ENCODE peak calls at places on chromosome 12, in six cellular contexts. One of them, this sample, is unnamed.

GRCh38 chr12:96809522-96809921 is 97.5 kb upstream of the NEDD1 start:
- DNase-seq in mesenchymal stem cell: no peak
- DNase-seq in K562: no peak
- DNase-seq in HCT116: no peak
- DNase-seq in endothelial cell of umbilical vein: no peak
- DNase-seq in neuronal stem cell: no peak
- DNase-seq in this sample: peak; percentile 32

GRCh38 chr12:93638954-93639353 is 38.2 kb upstream of the CRADD start:
- DNase-seq in mesenchymal stem cell: peak; percentile 18
- DNase-seq in K562: no peak
- DNase-seq in HCT116: no peak
- DNase-seq in endothelial cell of umbilical vein: no peak
- DNase-seq in neuronal stem cell: no peak
- DNase-seq in this sample: no peak

GRCh38 chr12:70960484-70960883 is 39.9 kb upstream of the PTPRR start:
- DNase-seq in mesenchymal stem cell: no peak
- DNase-seq in K562: no peak
- DNase-seq in HCT116: no peak
- DNase-seq in endothelial cell of umbilical vein: no peak
- DNase-seq in neuronal stem cell: no peak
- DNase-seq in this sample: no peak

GRCh38 chr12:127485528-127485927 is 781.4 kb upstream of the TMEM132C start:
- DNase-seq in mesenchymal stem cell: peak; percentile 83
- DNase-seq in K562: no peak
- DNase-seq in HCT116: no peak
- DNase-seq in endothelial cell of umbilical vein: no peak
- DNase-seq in neuronal stem cell: no peak
- DNase-seq in this sample: peak; percentile 74

GRCh38 chr12:59626382-59626781 is 30.6 kb downstream of the SLC16A7 start:
- DNase-seq in mesenchymal stem cell: peak; percentile 29
- DNase-seq in K562: no peak
- DNase-seq in HCT116: no peak
- DNase-seq in endothelial cell of umbilical vein: peak; percentile 12
- DNase-seq in neuronal stem cell: no peak
- DNase-seq in this sample: no peak

GRCh38 chr12:91256471-91256870 is 73.9 kb upstream of the DCN start:
- DNase-seq in mesenchymal stem cell: no peak
- DNase-seq in K562: no peak
- DNase-seq in HCT116: no peak
- DNase-seq in endothelial cell of umbilical vein: no peak
- DNase-seq in neuronal stem cell: no peak
- DNase-seq in this sample: no peak

GRCh38 chr12:61750604-61751003 is 509.6 kb upstream of the USP15 start:
- DNase-seq in mesenchymal stem cell: peak; percentile 67
- DNase-seq in K562: no peak
- DNase-seq in HCT116: no peak
- DNase-seq in endothelial cell of umbilical vein: no peak
- DNase-seq in neuronal stem cell: no peak
- DNase-seq in this sample: no peak

GRCh38 chr12:27785882-27786570 is 6.0 kb upstream of the MANSC4 start:
- DNase-seq in mesenchymal stem cell: peak; percentile 89
- DNase-seq in K562: no peak
- DNase-seq in HCT116: no peak
- DNase-seq in endothelial cell of umbilical vein: peak; percentile 39
- DNase-seq in neuronal stem cell: no peak
- DNase-seq in this sample: no peak

GRCh38 chr12:113462880-113463745 is 8.6 kb downstream of the LHX5 start:
- DNase-seq in mesenchymal stem cell: no peak
- DNase-seq in K562: no peak
- DNase-seq in HCT116: no peak
- DNase-seq in endothelial cell of umbilical vein: no peak
- DNase-seq in neuronal stem cell: peak; percentile 11
- DNase-seq in this sample: no peak

GRCh38 chr12:19220205-19220604 is 90.7 kb downstream of the PLEKHA5 start:
- DNase-seq in mesenchymal stem cell: peak; percentile 73
- DNase-seq in K562: peak; percentile 6
- DNase-seq in HCT116: no peak
- DNase-seq in endothelial cell of umbilical vein: no peak
- DNase-seq in neuronal stem cell: no peak
- DNase-seq in this sample: no peak

GRCh38 chr12:74889073-74889472 is 320.6 kb downstream of the KCNC2 start:
- DNase-seq in mesenchymal stem cell: no peak
- DNase-seq in K562: no peak
- DNase-seq in HCT116: no peak
- DNase-seq in endothelial cell of umbilical vein: no peak
- DNase-seq in neuronal stem cell: no peak
- DNase-seq in this sample: no peak

GRCh38 chr12:121033625-121034349 is 5.3 kb downstream of the OASL start:
- DNase-seq in mesenchymal stem cell: peak; percentile 18
- DNase-seq in K562: no peak
- DNase-seq in HCT116: peak; percentile 39
- DNase-seq in endothelial cell of umbilical vein: no peak
- DNase-seq in neuronal stem cell: no peak
- DNase-seq in this sample: no peak

GRCh38 chr12:3662516-3662915 is 90.4 kb downstream of the CRACR2A start:
- DNase-seq in mesenchymal stem cell: peak; percentile 15
- DNase-seq in K562: no peak
- DNase-seq in HCT116: no peak
- DNase-seq in endothelial cell of umbilical vein: no peak
- DNase-seq in neuronal stem cell: no peak
- DNase-seq in this sample: no peak

GRCh38 chr12:67455236-67455635 is 186.1 kb downstream of the CAND1 start:
- DNase-seq in mesenchymal stem cell: no peak
- DNase-seq in K562: no peak
- DNase-seq in HCT116: no peak
- DNase-seq in endothelial cell of umbilical vein: no peak
- DNase-seq in neuronal stem cell: no peak
- DNase-seq in this sample: no peak

GRCh38 chr12:92988622-92989130 is 59.6 kb upstream of the EEA1 start:
- DNase-seq in mesenchymal stem cell: no peak
- DNase-seq in K562: no peak
- DNase-seq in HCT116: no peak
- DNase-seq in endothelial cell of umbilical vein: no peak
- DNase-seq in neuronal stem cell: no peak
- DNase-seq in this sample: no peak

GRCh38 chr12:112297188-112297587 is 85.0 kb downstream of the HECTD4 start:
- DNase-seq in mesenchymal stem cell: no peak
- DNase-seq in K562: no peak
- DNase-seq in HCT116: no peak
- DNase-seq in endothelial cell of umbilical vein: no peak
- DNase-seq in neuronal stem cell: no peak
- DNase-seq in this sample: no peak

GRCh38 chr12:107404981-107405380 is 280.6 kb upstream of the PWP1 start:
- DNase-seq in mesenchymal stem cell: peak; percentile 6
- DNase-seq in K562: peak; percentile 47
- DNase-seq in HCT116: peak; percentile 57
- DNase-seq in endothelial cell of umbilical vein: peak; percentile 14
- DNase-seq in neuronal stem cell: no peak
- DNase-seq in this sample: peak; percentile 36

GRCh38 chr12:131152587-131152986 is 198.9 kb downstream of the ADGRD1 start:
- DNase-seq in mesenchymal stem cell: no peak
- DNase-seq in K562: no peak
- DNase-seq in HCT116: no peak
- DNase-seq in endothelial cell of umbilical vein: no peak
- DNase-seq in neuronal stem cell: no peak
- DNase-seq in this sample: no peak

GRCh38 chr12:107593713-107594381 is 91.8 kb upstream of the PWP1 start:
- DNase-seq in mesenchymal stem cell: no peak
- DNase-seq in K562: peak; percentile 39
- DNase-seq in HCT116: no peak
- DNase-seq in endothelial cell of umbilical vein: no peak
- DNase-seq in neuronal stem cell: no peak
- DNase-seq in this sample: peak; percentile 74

GRCh38 chr12:32252199-32253073 is 145.8 kb downstream of the BICD1 start:
- DNase-seq in mesenchymal stem cell: no peak
- DNase-seq in K562: no peak
- DNase-seq in HCT116: no peak
- DNase-seq in endothelial cell of umbilical vein: no peak
- DNase-seq in neuronal stem cell: no peak
- DNase-seq in this sample: peak; percentile 77
- H3K9ac ChIP-seq in mesenchymal stem cell: no peak overlapping the region
- H3K9ac ChIP-seq in K562: no peak overlapping the region
- H3K9ac ChIP-seq in HCT116: no peak overlapping the region
- H3K9ac ChIP-seq in endothelial cell of umbilical vein: no peak overlapping the region
- H3K9ac ChIP-seq in neuronal stem cell: no peak overlapping the region
- H3K9ac ChIP-seq in this sample: peak overlapping the region; percentile 36

DNA sequence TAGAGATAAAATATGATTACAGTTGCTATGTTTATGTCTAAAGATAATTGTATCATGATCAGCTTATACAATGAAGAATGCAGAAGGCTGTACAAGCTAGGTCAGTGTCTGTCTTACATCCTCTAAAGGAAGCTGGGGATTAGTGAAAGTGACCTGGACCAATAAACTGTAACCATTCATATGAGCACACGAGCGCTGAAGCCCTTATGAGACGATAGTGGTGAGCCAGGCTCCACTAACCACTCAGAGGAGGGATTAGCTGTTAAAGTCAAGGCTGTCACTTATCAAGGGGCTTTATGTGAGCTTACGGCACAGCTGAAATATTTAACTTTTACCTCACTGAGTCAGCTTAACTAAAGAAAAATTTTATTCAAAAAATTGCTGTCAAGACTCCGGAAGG is 30.3 kb downstream of the NDUFA12 start:
- DNase-seq in mesenchymal stem cell: peak; percentile 98
- DNase-seq in K562: no peak
- DNase-seq in HCT116: no peak
- DNase-seq in endothelial cell of umbilical vein: no peak
- DNase-seq in neuronal stem cell: no peak
- DNase-seq in this sample: no peak
- H3K9ac ChIP-seq in mesenchymal stem cell: no peak overlapping the region
- H3K9ac ChIP-seq in K562: no peak overlapping the region
- H3K9ac ChIP-seq in HCT116: no peak overlapping the region
- H3K9ac ChIP-seq in endothelial cell of umbilical vein: no peak overlapping the region
- H3K9ac ChIP-seq in neuronal stem cell: no peak overlapping the region
- H3K9ac ChIP-seq in this sample: no peak overlapping the region

DNA sequence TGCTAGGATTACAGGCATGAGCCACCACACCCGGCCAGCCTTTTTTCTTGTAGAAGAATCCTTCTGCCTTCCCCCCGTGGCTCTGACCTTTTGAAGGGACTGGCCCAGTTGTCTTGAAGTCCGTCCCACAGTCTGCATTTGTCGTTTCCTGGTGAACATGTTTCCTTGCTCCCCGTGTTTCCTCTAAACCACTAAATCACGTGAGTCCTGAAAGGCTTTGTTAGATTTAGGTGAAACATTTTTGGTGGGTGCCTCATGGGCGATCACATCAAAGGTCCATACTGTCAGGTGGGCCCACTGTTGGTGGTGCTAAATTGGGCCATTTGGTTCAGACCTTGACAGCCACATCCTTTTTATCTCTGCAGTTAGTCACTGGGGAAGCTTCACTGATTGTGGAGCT is 26.3 kb downstream of the MLXIP start:
- DNase-seq in mesenchymal stem cell: no peak
- DNase-seq in K562: no peak
- DNase-seq in HCT116: no peak
- DNase-seq in endothelial cell of umbilical vein: no peak
- DNase-seq in neuronal stem cell: no peak
- DNase-seq in this sample: no peak
- H3K9ac ChIP-seq in mesenchymal stem cell: no peak overlapping the region
- H3K9ac ChIP-seq in K562: no peak overlapping the region
- H3K9ac ChIP-seq in HCT116: no peak overlapping the region
- H3K9ac ChIP-seq in endothelial cell of umbilical vein: no peak overlapping the region
- H3K9ac ChIP-seq in neuronal stem cell: no peak overlapping the region
- H3K9ac ChIP-seq in this sample: no peak overlapping the region

DNA sequence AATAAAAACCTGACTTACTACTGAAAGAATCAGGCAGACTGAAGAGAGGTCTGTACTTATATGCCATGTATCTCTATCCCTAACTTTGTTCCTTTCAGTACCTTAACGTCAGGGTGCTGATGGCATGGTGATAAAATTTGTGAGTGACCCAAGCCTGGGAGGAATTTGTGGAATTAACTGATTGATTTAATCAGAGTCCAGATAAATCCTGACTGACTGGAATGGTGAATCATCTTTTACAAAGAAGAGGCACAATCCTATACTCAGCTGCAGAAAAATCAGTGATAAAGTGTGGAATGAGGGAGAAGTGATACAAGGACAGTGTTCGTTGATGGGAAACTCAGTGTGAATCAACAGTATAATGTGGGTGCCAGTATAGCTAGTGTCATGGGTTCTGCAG is 3.7 kb downstream of the TDG start:
- DNase-seq in mesenchymal stem cell: peak; percentile 19
- DNase-seq in K562: no peak
- DNase-seq in HCT116: no peak
- DNase-seq in endothelial cell of umbilical vein: no peak
- DNase-seq in neuronal stem cell: no peak
- DNase-seq in this sample: no peak
- H3K9ac ChIP-seq in mesenchymal stem cell: peak overlapping the region; percentile 26
- H3K9ac ChIP-seq in K562: no peak overlapping the region
- H3K9ac ChIP-seq in HCT116: no peak overlapping the region
- H3K9ac ChIP-seq in endothelial cell of umbilical vein: no peak overlapping the region
- H3K9ac ChIP-seq in neuronal stem cell: no peak overlapping the region
- H3K9ac ChIP-seq in this sample: no peak overlapping the region

GRCh38 chr12:65646127-65646643 is 178.1 kb upstream of the HMGA2 start:
- DNase-seq in mesenchymal stem cell: no peak
- DNase-seq in K562: no peak
- DNase-seq in HCT116: no peak
- DNase-seq in endothelial cell of umbilical vein: no peak
- DNase-seq in neuronal stem cell: no peak
- DNase-seq in this sample: no peak

GRCh38 chr12:65647074-65647473 is 177.2 kb upstream of the HMGA2 start:
- DNase-seq in mesenchymal stem cell: no peak
- DNase-seq in K562: no peak
- DNase-seq in HCT116: no peak
- DNase-seq in endothelial cell of umbilical vein: no peak
- DNase-seq in neuronal stem cell: no peak
- DNase-seq in this sample: no peak

GRCh38 chr12:65643171-65643570 is 181.1 kb upstream of the HMGA2 start:
- DNase-seq in mesenchymal stem cell: no peak
- DNase-seq in K562: no peak
- DNase-seq in HCT116: no peak
- DNase-seq in endothelial cell of umbilical vein: no peak
- DNase-seq in neuronal stem cell: no peak
- DNase-seq in this sample: no peak

GRCh38 chr12:65642006-65642695 is 182.1 kb upstream of the HMGA2 start:
- DNase-seq in mesenchymal stem cell: no peak
- DNase-seq in K562: no peak
- DNase-seq in HCT116: no peak
- DNase-seq in endothelial cell of umbilical vein: no peak
- DNase-seq in neuronal stem cell: no peak
- DNase-seq in this sample: no peak

GRCh38 chr12:65643595-65644386 is 180.5 kb upstream of the HMGA2 start:
- DNase-seq in mesenchymal stem cell: peak; percentile 23
- DNase-seq in K562: peak; percentile 54
- DNase-seq in HCT116: no peak
- DNase-seq in endothelial cell of umbilical vein: no peak
- DNase-seq in neuronal stem cell: no peak
- DNase-seq in this sample: no peak
- H3K9ac ChIP-seq in mesenchymal stem cell: peak overlapping the region; percentile 84
- H3K9ac ChIP-seq in K562: no peak overlapping the region
- H3K9ac ChIP-seq in HCT116: peak overlapping the region; percentile 49
- H3K9ac ChIP-seq in endothelial cell of umbilical vein: no peak overlapping the region
- H3K9ac ChIP-seq in neuronal stem cell: no peak overlapping the region
- H3K9ac ChIP-seq in this sample: no peak overlapping the region

This sample was measured in MM.1S.